ENCODE peak calls at places on chromosomes 13 and 19, in eight cellular contexts. D is HCT116, W is left lung, N is iPS DF 6.9, M is GM23338, X is cardiac muscle cell, O is AG09309, G is mammary epithelial cell. H is an unnamed sample.
A peak's percentile ranks its signal among the peaks of the same experiment; 100 is the strongest.

GRCh38 chr19:6425732-6426686 is 1.4 kb upstream of the KHSRP start:
- DNase-seq in D (peak; percentile 24), W (no peak), N (no peak), M (no peak), X (no peak), O (no peak), G (no peak), H (no peak)

GRCh38 chr13:106302011-106302410 is 233.5 kb downstream of the EFNB2 start:
- DNase-seq in D (no peak), W (no peak), N (no peak), M (peak; percentile 11), X (no peak), O (no peak), G (peak; percentile 72), H (no peak)

GRCh38 chr13:113275387-113275786 is 21.7 kb upstream of the LAMP1 start:
- DNase-seq in D (peak; percentile 59), W (no peak), N (peak; percentile 39), M (peak; percentile 77), X (peak; percentile 68), O (peak; percentile 17), G (peak; percentile 51), H (no peak)

GRCh38 chr19:39823693-39824092 is 10.3 kb downstream of the DYRK1B start:
- DNase-seq in D (no peak), W (no peak), N (no peak), M (peak; percentile 28), X (no peak), O (no peak), G (no peak), H (no peak)

GRCh38 chr19:1718382-1719315 is 34.7 kb upstream of the ONECUT3 start:
- DNase-seq in D (no peak), W (no peak), N (no peak), M (peak; percentile 54), X (no peak), O (no peak), G (no peak), H (no peak)

GRCh38 chr19:47540748-47541147 is 25.9 kb upstream of the NAPA start:
- DNase-seq in D (no peak), W (no peak), N (no peak), M (peak; percentile 74), X (peak; percentile 65), O (peak; percentile 11), G (no peak), H (no peak)

GRCh38 chr19:48836089-48837017 is at the start of gene HSD17B14:
- DNase-seq in D (no peak), W (peak; percentile 80), N (no peak), M (peak; percentile 90), X (peak; percentile 68), O (no peak), G (no peak), H (no peak)

GRCh38 chr13:44249439-44249838 is 124.2 kb upstream of the SERP2 start:
- DNase-seq in D (no peak), W (no peak), N (no peak), M (no peak), X (peak; percentile 85), O (peak; percentile 64), G (peak; percentile 37), H (peak; percentile 46)

GRCh38 chr19:33177417-33177976 is 16.6 kb upstream of the LRP3 start:
- DNase-seq in D (no peak), W (no peak), N (no peak), M (peak; percentile 61), X (no peak), O (no peak), G (no peak), H (peak; percentile 95)

GRCh38 chr19:7833225-7834156 is 3.5 kb downstream of the EVI5L start:
- DNase-seq in D (peak; percentile 93), W (peak; percentile 91), N (no peak), M (no peak), X (peak; percentile 79), O (no peak), G (peak; percentile 57), H (peak; percentile 94)

GRCh38 chr19:15225797-15226196 is 6.5 kb downstream of the EPHX3 start:
- DNase-seq in D (no peak), W (no peak), N (no peak), M (no peak), X (no peak), O (no peak), G (no peak), H (no peak)

GRCh38 chr19:1161716-1162115 is 12.4 kb downstream of the SBNO2 start:
- DNase-seq in D (no peak), W (peak; percentile 81), N (no peak), M (no peak), X (peak; percentile 27), O (no peak), G (peak; percentile 78), H (no peak)

GRCh38 chr13:40333238-40333637 is 333.2 kb downstream of the FOXO1 start:
- DNase-seq in D (no peak), W (no peak), N (no peak), M (no peak), X (no peak), O (no peak), G (peak; percentile 93), H (no peak)

GRCh38 chr19:49390978-49391304 is 2.9 kb downstream of the KASH5 start:
- DNase-seq in D (no peak), W (no peak), N (no peak), M (no peak), X (no peak), O (no peak), G (no peak), H (no peak)

GRCh38 chr13:48235100-48235813 is 2.3 kb downstream of the ITM2B start:
- DNase-seq in D (no peak), W (no peak), N (no peak), M (peak; percentile 65), X (peak; percentile 44), O (no peak), G (peak; percentile 62), H (no peak)

GRCh38 chr19:5695649-5696195 is 5.6 kb downstream of the RPL36 start:
- DNase-seq in D (no peak), W (peak; percentile 57), N (no peak), M (peak; percentile 24), X (no peak), O (no peak), G (no peak), H (peak; percentile 84)

GRCh38 chr19:40347476-40348124 is 597 bp downstream of the C19orf47 start:
- DNase-seq in D (no peak), W (no peak), N (no peak), M (no peak), X (no peak), O (no peak), G (no peak), H (no peak)

GRCh38 chr19:30335306-30335886 is 36.8 kb upstream of the ZNF536 start:
- DNase-seq in D (no peak), W (no peak), N (no peak), M (no peak), X (no peak), O (no peak), G (no peak), H (no peak)

GRCh38 chr19:51123381-51124186 is 1.1 kb upstream of the SIGLEC9 start:
- DNase-seq in D (no peak), W (no peak), N (no peak), M (no peak), X (no peak), O (no peak), G (no peak), H (peak; percentile 32)

DNA sequence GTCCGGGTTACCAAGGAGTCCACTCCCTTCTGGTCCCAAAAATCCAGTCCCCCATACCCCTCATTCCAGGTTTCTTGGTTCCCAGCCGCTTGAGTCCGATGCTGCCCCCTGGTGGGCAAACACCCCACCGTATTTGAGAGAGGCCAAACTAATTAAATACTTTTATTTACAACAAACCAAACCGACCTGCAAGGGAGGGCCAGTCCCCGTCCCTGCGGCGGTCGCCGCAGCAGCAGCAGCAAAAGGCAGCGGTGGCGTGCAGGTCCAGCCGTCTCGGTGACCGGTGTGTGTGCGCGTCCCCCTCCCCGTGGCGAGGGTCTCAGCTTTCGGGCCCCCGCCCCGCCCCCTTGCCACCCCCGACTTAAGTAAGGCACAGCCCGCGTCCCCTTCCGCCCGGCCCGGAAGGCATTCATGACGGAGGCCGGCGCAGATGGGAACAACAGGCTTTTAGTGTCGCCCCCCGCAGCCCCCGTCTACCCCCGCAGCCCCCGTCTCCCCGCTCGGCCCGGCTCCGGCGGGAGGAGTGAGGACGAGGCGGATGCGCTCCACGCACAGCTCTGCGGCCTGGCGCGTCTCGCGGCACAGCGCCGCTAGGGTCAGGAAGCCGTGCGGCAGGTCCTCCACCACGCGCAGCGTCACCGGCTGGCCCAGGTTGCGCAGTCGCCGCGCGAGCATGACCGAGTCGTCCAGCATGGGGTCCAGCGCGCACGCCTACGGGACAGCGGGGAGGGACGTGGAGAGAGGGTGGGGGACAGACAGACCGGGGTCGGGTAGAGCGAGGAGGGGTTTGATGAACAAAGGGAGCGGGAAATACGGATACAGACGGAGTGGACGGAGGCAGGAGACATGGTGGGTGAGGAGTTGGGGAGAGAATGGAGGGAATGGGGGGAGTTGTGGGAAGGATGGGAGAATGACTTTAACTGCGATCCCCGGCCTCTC is 11.5 kb upstream of the CNFN start:
- DNase-seq in D (no peak), W (peak; percentile 95), N (no peak), M (peak; percentile 96), X (peak; percentile 83), O (peak; percentile 32), G (peak; percentile 31), H (peak; percentile 97)
- H3K4me3 ChIP-seq in D (peak overlapping the region; percentile 35), W (peak overlapping the region; percentile 50), N (peak overlapping the region; percentile 64), M (peak overlapping the region; percentile 84), X (peak overlapping the region; percentile 48), O (peak overlapping the region; percentile 49), G (peak overlapping the region; percentile 37), H (peak overlapping the region; percentile 5)

GRCh38 chr19:34667349-34668076 is 9.4 kb downstream of the SCGB2B2 start:
- DNase-seq in D (no peak), W (peak; percentile 66), N (no peak), M (peak; percentile 28), X (peak; percentile 17), O (no peak), G (no peak), H (no peak)
- H3K4me3 ChIP-seq in D (no peak overlapping the region), W (peak overlapping the region; percentile 6), N (no peak overlapping the region), M (no peak overlapping the region), X (no peak overlapping the region), O (peak overlapping the region; percentile 38), G (no peak overlapping the region), H (no peak overlapping the region)

DNA sequence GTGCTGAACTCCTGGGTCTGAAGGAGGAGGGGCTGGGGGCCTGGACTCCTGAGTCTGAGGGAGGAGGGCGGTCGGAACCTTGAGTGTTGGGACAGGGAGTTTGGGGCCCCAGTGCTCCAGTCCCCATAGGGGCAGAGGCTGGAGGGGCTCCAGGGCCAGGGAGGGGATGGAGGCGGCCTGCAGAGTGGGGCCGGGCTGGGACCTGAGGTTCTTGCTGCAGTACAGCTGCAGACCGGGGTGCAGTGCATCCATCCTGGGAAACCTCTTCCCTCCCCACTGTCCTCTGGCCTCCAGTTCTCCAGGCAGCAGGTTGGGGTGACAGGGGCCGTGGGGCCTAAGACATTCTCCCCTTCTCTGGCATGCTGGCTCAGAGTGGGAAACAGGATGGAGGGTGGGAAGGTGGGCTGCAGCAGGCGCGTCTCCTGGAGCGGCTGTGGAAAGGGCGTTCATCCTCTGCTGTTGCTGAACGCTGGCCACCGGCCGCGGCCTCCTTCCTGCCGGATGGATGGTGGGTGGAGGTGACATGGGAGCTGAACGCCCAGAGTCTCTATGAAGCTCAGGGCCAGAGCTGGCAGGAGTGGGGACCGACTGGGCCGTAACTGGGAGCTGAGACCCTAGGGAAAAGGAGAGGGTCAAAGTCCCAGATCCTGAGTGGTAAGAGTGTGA is 1.6 kb downstream of the BRSK1 start:
- DNase-seq in D (no peak), W (peak; percentile 70), N (no peak), M (peak; percentile 24), X (peak; percentile 7), O (no peak), G (no peak), H (no peak)
- H3K4me3 ChIP-seq in D (peak overlapping the region; percentile 46), W (no peak overlapping the region), N (no peak overlapping the region), M (peak overlapping the region; percentile 56), X (peak overlapping the region; percentile 98), O (peak overlapping the region; percentile 47), G (no peak overlapping the region), H (no peak overlapping the region)

GRCh38 chr19:45323671-45324081 is 1.0 kb upstream of the CKM start:
- DNase-seq in D (no peak), W (no peak), N (no peak), M (peak; percentile 75), X (no peak), O (no peak), G (no peak), H (no peak)
- H3K4me3 ChIP-seq in D (no peak overlapping the region), W (no peak overlapping the region), N (peak overlapping the region; percentile 24), M (peak overlapping the region; percentile 59), X (peak overlapping the region; percentile 30), O (peak overlapping the region; percentile 5), G (no peak overlapping the region), H (no peak overlapping the region)

H was measured in lower leg skin.